ENCODE peak calls at places on chromosomes 6 and 20, in six cellular contexts. N is Caki2; J is foreskin fibroblast; H is RKO; K is activated CD4-positive, alpha-beta T cell treated with anti-CD3 and anti-CD28 coated beads for 48 hours; F is NCI-H774. O is an unnamed sample.

GRCh38 chr20:24027229-24027628 is 38.6 kb upstream of the GGTLC1 start:
- DNase-seq in N (no peak), J (no peak), H (peak), K (peak), F (no peak), O (peak)

GRCh38 chr6:119273799-119274595 is 75.6 kb downstream of the MAN1A1 start:
- DNase-seq in N (no peak), J (peak), H (no peak), K (no peak), F (no peak), O (no peak)

GRCh38 chr6:101401792-101402617 is 8.5 kb downstream of the GRIK2 start:
- DNase-seq in N (no peak), J (no peak), H (no peak), K (no peak), F (peak), O (no peak)

GRCh38 chr6:105424177-105424783 is 21.4 kb upstream of the PREP start:
- DNase-seq in N (peak), J (no peak), H (peak), K (peak), F (peak), O (peak)

GRCh38 chr6:134381926-134382325 is 64.0 kb upstream of the SGK1 start:
- DNase-seq in N (no peak), J (no peak), H (no peak), K (no peak), F (no peak), O (no peak)

GRCh38 chr6:167933847-167934246 is 63.6 kb upstream of the KIF25 start:
- DNase-seq in N (no peak), J (no peak), H (no peak), K (no peak), F (no peak), O (no peak)

GRCh38 chr6:135073757-135074393 is 19.3 kb upstream of the HBS1L start:
- DNase-seq in N (no peak), J (no peak), H (no peak), K (no peak), F (no peak), O (no peak)

GRCh38 chr6:16089232-16089843 is 39.5 kb upstream of the MYLIP start:
- DNase-seq in N (no peak), J (peak), H (no peak), K (no peak), F (no peak), O (no peak)

GRCh38 chr6:85824329-85824728 is 181.6 kb upstream of the SYNCRIP start:
- DNase-seq in N (no peak), J (no peak), H (no peak), K (no peak), F (no peak), O (no peak)

GRCh38 chr6:22362361-22362760 is 65.5 kb upstream of the PRL start:
- DNase-seq in N (no peak), J (no peak), H (no peak), K (no peak), F (peak), O (no peak)

GRCh38 chr6:144377586-144377985 is 92.5 kb downstream of the UTRN start:
- DNase-seq in N (no peak), J (peak), H (no peak), K (no peak), F (no peak), O (no peak)

GRCh38 chr6:148329568-148330299 is 12.9 kb upstream of the SASH1 start:
- DNase-seq in N (no peak), J (peak), H (peak), K (no peak), F (no peak), O (no peak)

GRCh38 chr20:17938889-17939619 is 29.5 kb downstream of the SNX5 start:
- DNase-seq in N (peak), J (peak), H (peak), K (peak), F (peak), O (peak)